ENCODE peak calls at places on chromosomes 16 and 17, in ten cellular contexts. Z, I, K, F, M, A, W, U, J and H are unnamed samples.

GRCh38 chr16:31876955-31877828 is 3.6 kb downstream of the ZNF267 start:
- DNase-seq in Z (peak; percentile 33), I (peak; percentile 59), K (peak; percentile 79), F (peak; percentile 60), M (no peak), A (no peak), W (peak; percentile 18), U (no peak), J (peak; percentile 30), H (peak; percentile 34)

GRCh38 chr16:78075800-78076199 is 23.7 kb upstream of the WWOX start:
- DNase-seq in Z (no peak), I (no peak), K (no peak), F (no peak), M (no peak), A (no peak), W (no peak), U (no peak), J (no peak), H (no peak)

GRCh38 chr17:62737513-62737912 is 70.6 kb downstream of the MARCHF10 start:
- DNase-seq in Z (no peak), I (no peak), K (no peak), F (no peak), M (no peak), A (no peak), W (peak; percentile 31), U (peak; percentile 21), J (no peak), H (no peak)

GRCh38 chr17:72726936-72727335 is 365.6 kb downstream of the SLC39A11 start:
- DNase-seq in Z (no peak), I (no peak), K (no peak), F (peak; percentile 15), M (no peak), A (no peak), W (no peak), U (no peak), J (peak; percentile 53), H (peak; percentile 42)

GRCh38 chr16:53968454-53968853 is 264.5 kb downstream of the FTO start:
- DNase-seq in Z (no peak), I (no peak), K (no peak), F (no peak), M (no peak), A (no peak), W (no peak), U (no peak), J (no peak), H (no peak)

GRCh38 chr17:41530062-41531048 is 2.2 kb upstream of the KRT19 start:
- DNase-seq in Z (no peak), I (peak; percentile 99), K (peak; percentile 100), F (no peak), M (no peak), A (no peak), W (no peak), U (no peak), J (no peak), H (no peak)

GRCh38 chr17:74937064-74938051 is 1.7 kb downstream of the OTOP3 start:
- DNase-seq in Z (no peak), I (no peak), K (no peak), F (no peak), M (no peak), A (no peak), W (no peak), U (no peak), J (no peak), H (no peak)

GRCh38 chr16:68901910-68902309 is 58.6 kb downstream of the TANGO6 start:
- DNase-seq in Z (no peak), I (peak; percentile 46), K (no peak), F (no peak), M (no peak), A (no peak), W (no peak), U (no peak), J (no peak), H (no peak)

GRCh38 chr17:65359016-65359415 is 202.4 kb downstream of the AXIN2 start:
- DNase-seq in Z (no peak), I (peak; percentile 81), K (peak; percentile 63), F (peak; percentile 47), M (no peak), A (peak; percentile 40), W (peak; percentile 42), U (no peak), J (no peak), H (no peak)

GRCh38 chr17:43720311-43721060 is 38.1 kb downstream of the SOST start:
- DNase-seq in Z (peak; percentile 52), I (peak; percentile 57), K (peak; percentile 42), F (peak; percentile 82), M (peak; percentile 84), A (peak; percentile 87), W (peak; percentile 76), U (peak; percentile 81), J (peak; percentile 74), H (peak; percentile 86)

GRCh38 chr16:58462997-58463891 is 36.7 kb upstream of the NDRG4 start:
- DNase-seq in Z (no peak), I (no peak), K (no peak), F (peak; percentile 28), M (no peak), A (no peak), W (peak; percentile 11), U (peak; percentile 43), J (no peak), H (no peak)

GRCh38 chr17:32310927-32311568 is 30.9 kb downstream of the C17orf75 start:
- DNase-seq in Z (no peak), I (no peak), K (no peak), F (no peak), M (no peak), A (no peak), W (no peak), U (no peak), J (no peak), H (no peak)

GRCh38 chr16:57522960-57523359 is 13.4 kb downstream of the CCDC102A start:
- DNase-seq in Z (no peak), I (no peak), K (no peak), F (no peak), M (no peak), A (no peak), W (no peak), U (no peak), J (no peak), H (no peak)

GRCh38 chr16:55653106-55653505 is 2.7 kb upstream of the SLC6A2 start:
- DNase-seq in Z (no peak), I (no peak), K (no peak), F (no peak), M (no peak), A (no peak), W (no peak), U (no peak), J (no peak), H (no peak)

GRCh38 chr17:72775914-72776313 is 316.6 kb downstream of the SLC39A11 start:
- DNase-seq in Z (no peak), I (no peak), K (no peak), F (no peak), M (no peak), A (no peak), W (no peak), U (no peak), J (no peak), H (no peak)

GRCh38 chr17:7651097-7651958 is 602 bp downstream of the ATP1B2 start:
- DNase-seq in Z (no peak), I (no peak), K (no peak), F (no peak), M (no peak), A (no peak), W (no peak), U (peak; percentile 55), J (no peak), H (no peak)

GRCh38 chr17:81962499-81963441 is 1.8 kb upstream of the NOTUM start:
- DNase-seq in Z (no peak), I (no peak), K (no peak), F (no peak), M (no peak), A (no peak), W (no peak), U (no peak), J (no peak), H (no peak)

GRCh38 chr17:83200231-83200699 is 120.9 kb downstream of the METRNL start:
- DNase-seq in Z (no peak), I (peak; percentile 60), K (no peak), F (peak; percentile 74), M (peak; percentile 65), A (no peak), W (peak; percentile 60), U (no peak), J (peak; percentile 23), H (no peak)

GRCh38 chr16:18832613-18833012 is 31.3 kb upstream of the ARL6IP1 start:
- DNase-seq in Z (no peak), I (no peak), K (no peak), F (no peak), M (no peak), A (no peak), W (no peak), U (no peak), J (no peak), H (no peak)

GRCh38 chr16:17397499-17397891 is 73.3 kb downstream of the XYLT1 start:
- DNase-seq in Z (no peak), I (no peak), K (no peak), F (no peak), M (peak; percentile 47), A (no peak), W (no peak), U (no peak), J (no peak), H (no peak)

GRCh38 chr16:3022697-3023414 is 886 bp downstream of the HCFC1R1 start:
- DNase-seq in Z (no peak), I (no peak), K (peak; percentile 61), F (peak; percentile 38), M (peak; percentile 18), A (no peak), W (peak; percentile 14), U (no peak), J (no peak), H (no peak)

GRCh38 chr17:79835953-79836951 is 3.0 kb downstream of the CBX4 start:
- DNase-seq in Z (no peak), I (peak; percentile 64), K (peak; percentile 20), F (no peak), M (peak; percentile 94), A (no peak), W (no peak), U (peak; percentile 100), J (no peak), H (no peak)

GRCh38 chr16:50902457-50902856 is 160.6 kb downstream of the CYLD start:
- DNase-seq in Z (no peak), I (no peak), K (no peak), F (no peak), M (no peak), A (no peak), W (no peak), U (no peak), J (no peak), H (no peak)

GRCh38 chr16:34803683-34804416 is 1344.4 kb downstream of the TP53TG3F start:
- DNase-seq in Z (no peak), I (no peak), K (no peak), F (no peak), M (no peak), A (peak; percentile 86), W (no peak), U (no peak), J (no peak), H (no peak)

GRCh38 chr17:11430766-11431165 is 167.5 kb upstream of the DNAH9 start:
- DNase-seq in Z (no peak), I (no peak), K (no peak), F (no peak), M (no peak), A (no peak), W (no peak), U (no peak), J (no peak), H (no peak)

GRCh38 chr16:88437367-88437964 is 15.6 kb upstream of the ZFPM1 start:
- DNase-seq in Z (peak; percentile 45), I (no peak), K (no peak), F (peak; percentile 69), M (peak; percentile 73), A (peak; percentile 90), W (peak; percentile 62), U (peak; percentile 88), J (peak; percentile 66), H (peak; percentile 64)

GRCh38 chr17:36133629-36134259 is 30.1 kb downstream of the CCL4 start:
- DNase-seq in Z (no peak), I (no peak), K (no peak), F (no peak), M (no peak), A (no peak), W (no peak), U (no peak), J (no peak), H (no peak)